ENCODE peak calls at places on chromosomes 5 and 9, in seven cellular contexts. One of them, this sample, is unnamed.

GRCh38 chr5:127899214-127899610 is 184.4 kb upstream of the SLC12A2 start:
- DNase-seq in coronary artery: no peak
- DNase-seq in right lobe of liver: no peak
- DNase-seq in HT1080: no peak
- DNase-seq in left colon: no peak
- DNase-seq in ELR: no peak
- DNase-seq in glutamatergic neuron: no peak
- DNase-seq in this sample: no peak

GRCh38 chr9:134648701-134649525 is 7.3 kb downstream of the COL5A1 start:
- DNase-seq in ELR: peak
- DNase-seq in coronary artery: no peak
- DNase-seq in right lobe of liver: no peak
- DNase-seq in HT1080: peak
- DNase-seq in glutamatergic neuron: peak
- DNase-seq in left colon: no peak
- DNase-seq in this sample: no peak

GRCh38 chr5:125316913-125317545 is 570.6 kb upstream of the ZNF608 start:
- DNase-seq in left colon: no peak
- DNase-seq in coronary artery: no peak
- DNase-seq in glutamatergic neuron: no peak
- DNase-seq in right lobe of liver: no peak
- DNase-seq in HT1080: no peak
- DNase-seq in ELR: no peak
- DNase-seq in this sample: no peak

GRCh38 chr5:174462128-174462527 is 262.3 kb upstream of the MSX2 start:
- DNase-seq in HT1080: no peak
- DNase-seq in glutamatergic neuron: no peak
- DNase-seq in ELR: no peak
- DNase-seq in right lobe of liver: no peak
- DNase-seq in left colon: no peak
- DNase-seq in coronary artery: no peak
- DNase-seq in this sample: no peak

GRCh38 chr5:172640822-172641358 is at the start of gene NEURL1B:
- DNase-seq in glutamatergic neuron: peak
- DNase-seq in left colon: peak
- DNase-seq in right lobe of liver: peak
- DNase-seq in coronary artery: no peak
- DNase-seq in HT1080: peak
- DNase-seq in ELR: peak
- DNase-seq in this sample: peak

GRCh38 chr5:76849767-76850291 is at the start of gene S100Z:
- DNase-seq in coronary artery: no peak
- DNase-seq in glutamatergic neuron: no peak
- DNase-seq in ELR: no peak
- DNase-seq in right lobe of liver: no peak
- DNase-seq in left colon: no peak
- DNase-seq in HT1080: no peak
- DNase-seq in this sample: no peak

GRCh38 chr9:111598730-111599091 is 736 bp downstream of the PTGR1 start:
- DNase-seq in right lobe of liver: no peak
- DNase-seq in glutamatergic neuron: no peak
- DNase-seq in HT1080: no peak
- DNase-seq in left colon: peak
- DNase-seq in coronary artery: peak
- DNase-seq in ELR: peak
- DNase-seq in this sample: peak

GRCh38 chr9:133276923-133277322 is 1.9 kb upstream of the ABO start:
- DNase-seq in right lobe of liver: no peak
- DNase-seq in ELR: no peak
- DNase-seq in left colon: no peak
- DNase-seq in coronary artery: no peak
- DNase-seq in HT1080: no peak
- DNase-seq in glutamatergic neuron: no peak
- DNase-seq in this sample: no peak

GRCh38 chr5:31362931-31363568 is 168.8 kb downstream of the DROSHA start:
- DNase-seq in coronary artery: no peak
- DNase-seq in HT1080: no peak
- DNase-seq in ELR: peak
- DNase-seq in glutamatergic neuron: no peak
- DNase-seq in left colon: no peak
- DNase-seq in right lobe of liver: no peak
- DNase-seq in this sample: no peak